ENCODE peak calls at places on chromosomes 16 and 17, in seven cellular contexts. M is skeletal muscle cell; Z is activated T-cell treated with anti-CD3 and anti-CD28 coated beads, Interleukin-2, amount 50 U/mL, for 72 hours; C is mesothelial cell of epicardium; G is 8988T; R is AG09309; H is left ventricle myocardium superior. Q is an unnamed sample.
A peak's percentile ranks its signal among the peaks of the same experiment; 100 is the strongest.

GRCh38 chr17:78828470-78829185 is 12.0 kb downstream of the USP36 start:
- DNase-seq in C (no peak), R (no peak), M (no peak), G (no peak), Z (no peak), H (no peak), Q (no peak)

GRCh38 chr16:67517661-67518423 is 10.8 kb upstream of the RIPOR1 start:
- DNase-seq in R (no peak), Z (no peak), C (no peak), H (peak; percentile 3), G (no peak), M (no peak), Q (no peak)

GRCh38 chr16:30985401-30986128 is 558 bp downstream of the HSD3B7 start:
- DNase-seq in G (no peak), Z (no peak), M (no peak), H (peak; percentile 50), C (no peak), R (no peak), Q (no peak)

GRCh38 chr16:56608876-56609462 is 585 bp downstream of the MT2A start:
- DNase-seq in G (no peak), H (peak; percentile 35), C (no peak), Z (no peak), M (no peak), R (no peak), Q (no peak)

GRCh38 chr16:49992825-49993224 is 32.2 kb upstream of the CNEP1R1 start:
- DNase-seq in G (no peak), H (no peak), C (no peak), R (no peak), Z (no peak), M (no peak), Q (no peak)

GRCh38 chr16:2752035-2752849 is at the start of gene SRRM2:
- DNase-seq in R (peak; percentile 84), M (peak; percentile 87), G (peak; percentile 87), H (peak; percentile 97), C (peak; percentile 88), Z (peak; percentile 95), Q (peak; percentile 96)

GRCh38 chr17:42340691-42341127 is 47.5 kb downstream of the STAT3 start:
- DNase-seq in C (no peak), M (no peak), G (no peak), R (no peak), H (no peak), Z (peak; percentile 63), Q (peak; percentile 65)

GRCh38 chr16:89099905-89100304 is 6.3 kb downstream of the ACSF3 start:
- DNase-seq in G (no peak), R (no peak), C (no peak), M (no peak), Z (peak; percentile 31), H (no peak), Q (no peak)

GRCh38 chr17:290626-291025 is 62.0 kb downstream of the RPH3AL start:
- DNase-seq in G (no peak), Z (no peak), R (no peak), C (peak; percentile 15), H (no peak), M (no peak), Q (no peak)

GRCh38 chr17:33506889-33507650 is 214.0 kb upstream of the ASIC2 start:
- DNase-seq in Z (no peak), G (no peak), H (no peak), C (no peak), R (no peak), M (no peak), Q (no peak)

GRCh38 chr17:72467841-72468653 is 347.2 kb downstream of the SOX9 start:
- DNase-seq in Z (no peak), G (no peak), H (peak; percentile 50), C (no peak), M (peak; percentile 21), R (peak; percentile 54), Q (no peak)

GRCh38 chr16:20538687-20539086 is 37.5 kb downstream of the ACSM2B start:
- DNase-seq in G (no peak), C (no peak), M (no peak), H (no peak), Z (no peak), R (no peak), Q (no peak)

GRCh38 chr17:7717756-7718350 is 309 bp downstream of the DNAH2 start:
- DNase-seq in G (no peak), M (peak; percentile 5), Z (peak; percentile 33), H (no peak), R (no peak), C (no peak), Q (peak; percentile 19)

GRCh38 chr16:29028457-29029167 is 43.8 kb downstream of the LAT start:
- DNase-seq in M (no peak), C (no peak), Z (no peak), G (no peak), R (no peak), H (no peak), Q (no peak)

GRCh38 chr16:49376206-49376605 is 2.6 kb downstream of the C16orf78 start:
- DNase-seq in R (no peak), H (no peak), G (no peak), M (no peak), C (no peak), Z (no peak), Q (no peak)

GRCh38 chr17:41896726-41897125 is 22.0 kb downstream of the ACLY start:
- DNase-seq in G (no peak), C (no peak), H (no peak), Z (no peak), M (no peak), R (no peak), Q (no peak)

GRCh38 chr17:8698142-8699050 is 46.2 kb downstream of the CCDC42 start:
- DNase-seq in Z (no peak), G (no peak), M (peak; percentile 28), H (peak; percentile 69), R (no peak), C (peak; percentile 76), Q (no peak)

GRCh38 chr16:11005611-11005975 is 61.2 kb downstream of the CLEC16A start:
- DNase-seq in Z (no peak), R (no peak), M (peak; percentile 54), H (no peak), C (no peak), G (no peak), Q (no peak)

GRCh38 chr17:19384723-19385391 is 2.1 kb downstream of the MFAP4 start:
- DNase-seq in Z (no peak), M (peak; percentile 88), C (no peak), H (peak; percentile 94), G (no peak), R (peak; percentile 79), Q (no peak)

GRCh38 chr16:31181102-31181830 is 1.3 kb downstream of the FUS start:
- DNase-seq in H (peak; percentile 58), C (no peak), M (no peak), G (no peak), Z (peak; percentile 56), R (no peak), Q (peak; percentile 46)

GRCh38 chr16:2428787-2429036 is 535 bp upstream of the CCNF start:
- DNase-seq in Z (no peak), R (no peak), C (no peak), M (no peak), G (no peak), H (no peak), Q (no peak)

GRCh38 chr17:45290269-45290765 is 26.5 kb downstream of the MAP3K14 start:
- DNase-seq in C (no peak), Z (no peak), H (no peak), G (no peak), M (no peak), R (no peak), Q (no peak)

GRCh38 chr17:8855477-8856204 is 11.8 kb downstream of the PIK3R6 start:
- DNase-seq in H (no peak), Z (no peak), C (no peak), G (no peak), R (no peak), M (no peak), Q (peak; percentile 50)

GRCh38 chr17:60087882-60088669 is 9.4 kb upstream of the HEATR6 start:
- DNase-seq in H (no peak), M (no peak), G (no peak), Z (no peak), C (no peak), R (no peak), Q (no peak)

GRCh38 chr17:62644487-62645173 is 17.2 kb downstream of the MRC2 start:
- DNase-seq in G (no peak), H (no peak), M (no peak), Z (no peak), C (no peak), R (no peak), Q (no peak)

Q was measured in T-helper 2 cell treated with Interferon-gamma antibody and Interleukin-4, amounts not matched to agents 5 μg/mL and 100 μg/mL, for 36 hours.